ENCODE peak calls at places on chromosomes 6 and 20, in five cellular contexts. One of them, this sample, is unnamed.

GRCh38 chr20:4512891-4513550 is 208.7 kb upstream of the PRND start:
- DNase-seq in stomach: no peak
- DNase-seq in Panc1: peak; percentile 85
- DNase-seq in HL-60: no peak
- DNase-seq in GM12892: no peak
- DNase-seq in this sample: no peak

GRCh38 chr20:45426621-45427020 is 10.7 kb downstream of the PIGT start:
- DNase-seq in Panc1: no peak
- DNase-seq in stomach: no peak
- DNase-seq in GM12892: no peak
- DNase-seq in HL-60: no peak
- DNase-seq in this sample: no peak

GRCh38 chr6:51559059-51559458 is 528.4 kb downstream of the PKHD1 start:
- DNase-seq in GM12892: no peak
- DNase-seq in HL-60: no peak
- DNase-seq in Panc1: no peak
- DNase-seq in stomach: peak; percentile 27
- DNase-seq in this sample: no peak

GRCh38 chr20:23782366-23782983 is 31.7 kb upstream of the CST1 start:
- DNase-seq in GM12892: no peak
- DNase-seq in HL-60: peak; percentile 3
- DNase-seq in stomach: no peak
- DNase-seq in Panc1: no peak
- DNase-seq in this sample: no peak

GRCh38 chr20:62362991-62363919 is 3.9 kb downstream of the LAMA5 start:
- DNase-seq in stomach: no peak
- DNase-seq in GM12892: no peak
- DNase-seq in Panc1: no peak
- DNase-seq in HL-60: no peak
- DNase-seq in this sample: no peak

GRCh38 chr6:111764238-111765182 is 108.7 kb downstream of the FYN start:
- DNase-seq in stomach: no peak
- DNase-seq in Panc1: no peak
- DNase-seq in GM12892: no peak
- DNase-seq in HL-60: no peak
- DNase-seq in this sample: peak; percentile 22

GRCh38 chr20:9068896-9069663 is at the start of gene PLCB4:
- DNase-seq in stomach: peak; percentile 68
- DNase-seq in Panc1: no peak
- DNase-seq in HL-60: no peak
- DNase-seq in GM12892: no peak
- DNase-seq in this sample: peak; percentile 64

GRCh38 chr20:45896641-45897161 is 5.6 kb downstream of the CTSA start:
- DNase-seq in Panc1: no peak
- DNase-seq in HL-60: no peak
- DNase-seq in GM12892: no peak
- DNase-seq in stomach: no peak
- DNase-seq in this sample: no peak

GRCh38 chr6:142843344-142843743 is 101.6 kb downstream of the HIVEP2 start:
- DNase-seq in GM12892: no peak
- DNase-seq in stomach: no peak
- DNase-seq in HL-60: no peak
- DNase-seq in Panc1: no peak
- DNase-seq in this sample: no peak

GRCh38 chr20:57830515-57830895 is 120.7 kb upstream of the PMEPA1 start:
- DNase-seq in Panc1: no peak
- DNase-seq in stomach: no peak
- DNase-seq in HL-60: no peak
- DNase-seq in GM12892: no peak
- DNase-seq in this sample: no peak
- TF ChIP-seq POLR2AphosphoS5 in Panc1: no peak
- TF ChIP-seq POLR2AphosphoS5 in stomach: no peak
- TF ChIP-seq POLR2AphosphoS5 in HL-60: no peak
- TF ChIP-seq POLR2AphosphoS5 in GM12892: no peak
- TF ChIP-seq POLR2AphosphoS5 in this sample: no peak

GRCh38 chr6:42453027-42453648 is 1.4 kb upstream of the TRERF1 start:
- DNase-seq in HL-60: peak; percentile 94
- DNase-seq in Panc1: peak; percentile 36
- DNase-seq in stomach: peak; percentile 85
- DNase-seq in GM12892: peak; percentile 87
- DNase-seq in this sample: peak; percentile 68
- TF ChIP-seq POLR2AphosphoS5 in HL-60: peak; percentile 78
- TF ChIP-seq POLR2AphosphoS5 in Panc1: peak; percentile 79
- TF ChIP-seq POLR2AphosphoS5 in stomach: peak; percentile 81
- TF ChIP-seq POLR2AphosphoS5 in GM12892: peak; percentile 52
- TF ChIP-seq POLR2AphosphoS5 in this sample: no peak

GRCh38 chr20:48830826-48831318 is 3.1 kb upstream of the PREX1 start:
- DNase-seq in stomach: no peak
- DNase-seq in Panc1: no peak
- DNase-seq in GM12892: no peak
- DNase-seq in HL-60: no peak
- DNase-seq in this sample: no peak
- TF ChIP-seq POLR2AphosphoS5 in stomach: no peak
- TF ChIP-seq POLR2AphosphoS5 in Panc1: no peak
- TF ChIP-seq POLR2AphosphoS5 in GM12892: no peak
- TF ChIP-seq POLR2AphosphoS5 in HL-60: no peak
- TF ChIP-seq POLR2AphosphoS5 in this sample: no peak

DNA sequence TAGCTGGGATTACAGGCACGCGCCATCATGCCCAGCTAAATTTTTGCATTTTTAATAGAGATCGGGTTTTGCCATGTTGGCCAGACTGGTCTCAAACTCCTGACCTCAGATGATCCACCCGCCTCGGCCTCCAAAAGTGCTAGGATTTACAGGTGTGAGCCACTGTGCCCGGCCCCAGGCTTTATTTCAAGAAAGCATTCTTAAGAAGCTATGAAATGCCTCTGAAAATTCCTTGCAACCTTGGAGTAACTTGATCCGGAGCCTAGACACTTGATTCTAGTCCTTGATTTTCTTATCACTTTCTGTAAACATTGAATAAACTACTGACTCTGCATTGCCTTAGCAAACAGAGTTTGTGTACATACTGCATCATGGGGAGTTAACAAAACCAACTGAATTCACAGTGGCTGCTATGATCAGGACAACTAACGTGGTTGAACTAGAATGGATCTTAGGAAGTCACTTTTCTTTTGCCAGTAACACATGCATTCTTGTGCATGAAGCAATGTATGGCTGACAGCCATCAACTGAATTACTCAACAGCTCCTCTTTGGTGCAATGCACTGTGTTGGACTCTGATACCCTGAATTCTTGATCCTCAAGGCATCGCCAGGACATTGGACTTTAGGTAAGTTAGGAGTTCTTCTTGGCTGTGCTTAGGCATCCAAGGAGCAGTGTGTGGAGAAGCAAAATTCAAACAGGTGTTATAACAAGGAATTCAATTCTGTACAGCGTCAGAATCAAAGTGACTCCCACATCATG is 102.8 kb upstream of the TMEM170B start:
- DNase-seq in GM12892: no peak
- DNase-seq in Panc1: no peak
- DNase-seq in HL-60: peak; percentile 25
- DNase-seq in stomach: peak; percentile 42
- DNase-seq in this sample: peak; percentile 65
- TF ChIP-seq POLR2AphosphoS5 in GM12892: no peak
- TF ChIP-seq POLR2AphosphoS5 in Panc1: no peak
- TF ChIP-seq POLR2AphosphoS5 in HL-60: no peak
- TF ChIP-seq POLR2AphosphoS5 in stomach: peak; percentile 80
- TF ChIP-seq POLR2AphosphoS5 in this sample: peak; percentile 54

GRCh38 chr6:93222071-93222851 is 197.1 kb downstream of the EPHA7 start:
- DNase-seq in HL-60: no peak
- DNase-seq in Panc1: no peak
- DNase-seq in GM12892: no peak
- DNase-seq in stomach: no peak
- DNase-seq in this sample: no peak
- TF ChIP-seq POLR2AphosphoS5 in HL-60: no peak
- TF ChIP-seq POLR2AphosphoS5 in Panc1: no peak
- TF ChIP-seq POLR2AphosphoS5 in GM12892: no peak
- TF ChIP-seq POLR2AphosphoS5 in stomach: no peak
- TF ChIP-seq POLR2AphosphoS5 in this sample: no peak

DNA sequence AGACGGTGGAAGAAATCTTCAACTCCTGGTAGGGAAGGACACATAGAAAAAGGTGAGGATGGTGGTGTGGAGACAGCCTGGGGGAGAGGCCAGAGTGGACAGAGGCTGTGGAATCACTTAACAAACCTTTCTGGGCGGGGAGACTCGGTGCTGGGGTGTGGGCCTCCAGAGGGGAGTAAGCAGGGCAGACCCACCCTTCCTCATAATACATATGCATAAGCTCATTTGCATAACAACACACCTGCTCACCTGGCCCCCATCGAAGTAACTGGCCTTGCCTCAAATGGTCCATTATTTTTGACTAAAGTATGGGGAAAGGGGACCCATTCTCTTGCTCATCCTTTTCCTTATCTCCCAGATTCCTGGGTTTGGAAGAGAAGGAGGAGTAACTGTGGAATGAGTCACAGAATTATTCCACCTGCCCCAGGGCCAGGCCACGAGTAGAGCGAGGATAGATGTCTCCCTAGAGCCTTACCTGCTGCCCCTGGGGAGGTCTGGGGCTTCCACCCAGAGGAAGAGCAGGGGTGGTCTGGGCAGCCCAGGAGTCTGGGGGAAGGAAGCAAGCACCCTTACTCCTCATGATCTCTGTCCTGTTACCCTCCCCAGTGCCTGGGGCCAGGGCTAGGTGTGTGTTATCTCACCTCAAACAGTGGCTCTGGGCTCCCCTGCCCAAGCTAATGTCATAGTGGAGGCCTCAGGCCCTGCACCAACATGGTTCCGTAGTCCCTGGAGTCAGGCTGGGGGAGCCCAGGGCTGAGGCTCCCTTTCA is 10.7 kb upstream of the VEGFA start:
- DNase-seq in stomach: no peak
- DNase-seq in HL-60: no peak
- DNase-seq in GM12892: no peak
- DNase-seq in Panc1: no peak
- DNase-seq in this sample: no peak
- TF ChIP-seq POLR2AphosphoS5 in stomach: no peak
- TF ChIP-seq POLR2AphosphoS5 in HL-60: no peak
- TF ChIP-seq POLR2AphosphoS5 in GM12892: no peak
- TF ChIP-seq POLR2AphosphoS5 in Panc1: no peak
- TF ChIP-seq POLR2AphosphoS5 in this sample: no peak

GRCh38 chr20:31476313-31476623 is 1.2 kb downstream of the REM1 start:
- DNase-seq in HL-60: no peak
- DNase-seq in stomach: no peak
- DNase-seq in GM12892: no peak
- DNase-seq in Panc1: no peak
- DNase-seq in this sample: no peak

GRCh38 chr20:31473331-31474096 is 1.4 kb downstream of the DEFB124 start:
- DNase-seq in Panc1: no peak
- DNase-seq in HL-60: no peak
- DNase-seq in GM12892: no peak
- DNase-seq in stomach: no peak
- DNase-seq in this sample: no peak

GRCh38 chr20:31475472-31476312 is 604 bp downstream of the REM1 start:
- DNase-seq in GM12892: no peak
- DNase-seq in Panc1: no peak
- DNase-seq in stomach: no peak
- DNase-seq in HL-60: no peak
- DNase-seq in this sample: no peak

GRCh38 chr20:31474097-31474436 is 860 bp downstream of the DEFB124 start:
- DNase-seq in GM12892: no peak
- DNase-seq in stomach: no peak
- DNase-seq in HL-60: no peak
- DNase-seq in Panc1: no peak
- DNase-seq in this sample: no peak

GRCh38 chr20:31475032-31475431 is at the start of the genes DEFB124 and REM1:
- DNase-seq in Panc1: no peak
- DNase-seq in GM12892: no peak
- DNase-seq in HL-60: no peak
- DNase-seq in stomach: no peak
- DNase-seq in this sample: no peak
- TF ChIP-seq POLR2AphosphoS5 in Panc1: no peak
- TF ChIP-seq POLR2AphosphoS5 in GM12892: no peak
- TF ChIP-seq POLR2AphosphoS5 in HL-60: no peak
- TF ChIP-seq POLR2AphosphoS5 in stomach: no peak
- TF ChIP-seq POLR2AphosphoS5 in this sample: no peak